ENCODE peak calls at places on chromosome 1, in five cellular contexts. O is upper lobe of right lung, C is foreskin keratinocyte, D is heart right ventricle, T is Panc1. K is an unnamed sample.

GRCh38 chr1:45543599-45544417 is 6.8 kb upstream of the AKR1A1 start:
- ATAC-seq in O (peak), D (peak), T (peak), C (no peak), K (peak)

GRCh38 chr1:115654663-115655306 is 13.0 kb downstream of the VANGL1 start:
- ATAC-seq in O (peak), D (peak), T (no peak), C (peak), K (no peak)

GRCh38 chr1:15736035-15736665 is at the start of gene SLC25A34:
- ATAC-seq in C (peak), T (no peak), D (peak), O (peak), K (peak)

GRCh38 chr1:34898220-34898820 is 31.1 kb downstream of the DLGAP3 start:
- ATAC-seq in T (no peak), D (no peak), C (no peak), O (no peak), K (no peak)

GRCh38 chr1:200448034-200448762 is 38.4 kb upstream of the ZNF281 start:
- ATAC-seq in T (no peak), D (no peak), O (no peak), C (no peak), K (no peak)

GRCh38 chr1:217134857-217135568 is 411.8 kb upstream of the ESRRG start:
- ATAC-seq in C (peak), T (peak), O (no peak), D (peak), K (no peak)

GRCh38 chr1:24344090-24344742 is 25.1 kb downstream of the GRHL3 start:
- ATAC-seq in T (peak), O (no peak), C (no peak), D (no peak), K (no peak)

GRCh38 chr1:162372159-162373071 is 4.2 kb downstream of the SPATA46 start:
- ATAC-seq in O (no peak), D (no peak), C (peak), T (no peak), K (no peak)

GRCh38 chr1:159000627-159001026 is 9.1 kb upstream of the IFI16 start:
- ATAC-seq in T (no peak), O (peak), C (peak), D (peak), K (peak)

GRCh38 chr1:67171978-67172377 is 5.7 kb downstream of the IL23R start:
- ATAC-seq in T (no peak), C (no peak), O (no peak), D (no peak), K (no peak)

GRCh38 chr1:7888248-7889010 is 35.6 kb upstream of the UTS2 start:
- ATAC-seq in C (no peak), O (no peak), T (no peak), D (no peak), K (no peak)

GRCh38 chr1:41611932-41612450 is 127.5 kb upstream of the EDN2 start:
- ATAC-seq in C (no peak), T (no peak), D (no peak), O (no peak), K (no peak)

GRCh38 chr1:1063945-1064831 is 9.9 kb downstream of the RNF223 start:
- ATAC-seq in C (peak), O (peak), D (peak), T (peak), K (peak)

GRCh38 chr1:12208271-12208670 is 21.6 kb upstream of the VPS13D start:
- ATAC-seq in O (no peak), T (peak), D (no peak), C (no peak), K (peak)

GRCh38 chr1:218304281-218305039 is 19.4 kb downstream of the RRP15 start:
- ATAC-seq in O (no peak), T (no peak), D (peak), C (peak), K (no peak)

GRCh38 chr1:235932090-235932510 is 65.4 kb upstream of the LYST start:
- ATAC-seq in O (peak), D (no peak), T (peak), C (peak), K (no peak)

GRCh38 chr1:199362996-199363395 is 664.5 kb upstream of the NR5A2 start:
- ATAC-seq in O (no peak), T (no peak), C (peak), D (no peak), K (no peak)

GRCh38 chr1:244067893-244068292 is 16.8 kb downstream of the ZBTB18 start:
- ATAC-seq in D (no peak), T (no peak), C (peak), O (no peak), K (no peak)

GRCh38 chr1:90924982-90925381 is 96.9 kb downstream of the ZNF644 start:
- ATAC-seq in T (no peak), O (no peak), D (no peak), C (no peak), K (no peak)
- H3K27ac ChIP-seq in T (no peak), O (no peak), D (no peak), C (no peak), K (no peak)

GRCh38 chr1:96416690-96417444 is 304.7 kb upstream of the PTBP2 start:
- ATAC-seq in C (peak), D (no peak), T (no peak), O (no peak), K (no peak)
- H3K27ac ChIP-seq in C (peak), D (peak), T (no peak), O (no peak), K (peak)

DNA sequence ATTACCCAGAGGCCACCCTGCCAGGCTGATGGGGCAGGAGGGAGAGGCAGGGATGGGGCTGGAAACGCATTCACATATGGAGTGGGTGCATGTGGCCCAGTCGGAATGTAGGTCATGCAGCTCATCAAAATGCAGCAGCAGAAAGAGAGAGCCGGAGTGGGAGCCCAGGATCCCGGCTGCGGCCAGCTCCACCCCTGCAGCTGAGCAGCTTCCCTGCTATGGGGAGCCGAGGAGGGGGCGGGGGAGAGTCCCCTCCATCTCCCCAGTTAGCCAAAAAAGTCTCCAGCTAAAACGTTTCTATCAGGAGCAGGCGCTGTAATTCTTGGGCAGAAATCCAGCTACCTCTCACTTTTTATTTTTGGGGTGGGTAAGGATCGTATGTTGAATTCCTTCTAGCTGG is 39.6 kb downstream of the MRPL37 start:
- ATAC-seq in T (no peak), O (no peak), C (no peak), D (no peak), K (peak)
- H3K27ac ChIP-seq in T (no peak), O (no peak), C (no peak), D (no peak), K (peak)

DNA sequence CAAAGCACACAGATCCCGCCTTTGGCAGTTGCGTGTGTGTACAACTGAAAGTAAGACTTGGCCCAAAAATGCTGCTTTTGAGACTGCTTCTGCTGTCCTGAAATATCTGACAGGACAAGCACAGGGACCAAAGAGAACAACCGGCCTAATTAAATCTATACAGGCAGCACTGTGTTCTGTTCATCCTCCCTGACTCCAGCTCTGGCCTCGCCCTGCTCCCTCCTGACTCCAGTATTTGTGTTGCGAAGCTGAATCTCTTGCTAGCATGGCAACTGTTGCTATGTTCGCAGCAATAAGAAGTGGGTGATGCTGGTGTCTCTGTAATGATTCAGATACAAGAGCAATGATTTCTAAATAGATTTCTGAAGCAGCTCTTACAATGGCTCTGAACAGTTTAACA is 7.3 kb downstream of the LRRC53 start:
- ATAC-seq in C (no peak), T (no peak), O (no peak), D (no peak), K (no peak)
- H3K27ac ChIP-seq in C (no peak), T (no peak), O (no peak), D (no peak), K (no peak)

DNA sequence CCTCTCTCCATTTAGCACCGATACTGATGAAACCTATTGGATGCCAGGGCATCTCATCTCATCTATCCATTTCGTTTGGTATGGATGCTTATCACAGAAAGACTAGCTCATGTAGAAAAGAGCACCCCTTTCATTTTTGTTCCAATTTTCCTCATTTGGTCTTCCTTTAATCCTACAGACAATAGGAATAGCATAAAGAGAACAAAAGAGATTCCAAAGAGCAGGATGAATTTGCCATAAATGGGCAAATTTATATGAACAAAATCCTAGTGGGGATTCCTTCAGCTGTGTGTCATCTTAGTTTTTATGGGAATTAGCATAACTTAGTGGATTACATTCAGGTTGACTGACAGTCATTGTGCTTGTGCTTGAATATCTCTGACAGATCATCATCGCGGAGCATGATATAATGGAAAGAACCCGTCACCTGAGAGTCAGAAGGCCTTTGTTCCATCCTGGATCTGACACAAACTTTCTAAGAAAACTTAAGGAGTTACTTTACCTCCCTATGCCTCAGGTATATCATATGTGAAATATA is 777.5 kb upstream of the ADGRL2 start:
- ATAC-seq in D (no peak), T (no peak), C (peak), O (no peak), K (no peak)
- H3K27ac ChIP-seq in D (no peak), T (no peak), C (no peak), O (no peak), K (no peak)

DNA sequence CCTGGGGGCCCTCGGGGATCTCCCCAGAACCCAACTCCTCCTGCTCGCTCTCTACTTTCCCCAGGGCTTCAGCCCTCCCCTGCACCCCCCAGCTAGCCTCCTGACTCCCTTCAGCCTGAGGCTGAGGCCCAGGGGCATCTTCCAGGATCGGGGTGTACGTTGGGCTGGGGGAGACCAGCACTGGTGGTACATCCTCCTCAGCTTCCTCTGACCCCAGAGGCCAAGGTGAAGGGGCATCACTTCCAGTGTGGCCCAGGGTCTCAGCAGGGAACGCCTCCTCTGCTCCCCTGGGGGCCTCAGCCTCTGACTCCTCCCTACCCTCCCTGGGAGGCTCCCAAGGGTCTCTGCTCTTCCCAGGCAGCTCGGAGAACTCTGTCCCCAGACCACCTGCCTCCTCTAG is 6.8 kb downstream of the NES start:
- ATAC-seq in C (no peak), T (no peak), D (no peak), O (no peak), K (no peak)
- H3K27ac ChIP-seq in C (no peak), T (peak), D (peak), O (peak), K (peak)

GRCh38 chr1:220274122-220274855 is 2.0 kb upstream of the RAB3GAP2 start:
- ATAC-seq in D (no peak), O (peak), T (no peak), C (no peak), K (no peak)
- H3K27ac ChIP-seq in D (no peak), O (no peak), T (no peak), C (no peak), K (no peak)

K was measured in gastroesophageal sphincter.